ENCODE peak calls at places on chromosomes 12 and 14, in five cellular contexts. G is effector memory CD4-positive, alpha-beta T cell; C is transverse colon; L is Peyer's patch; F is neuronal stem cell. P is an unnamed sample.

GRCh38 chr12:22215467-22216253 is 118.8 kb downstream of the ST8SIA1 start:
- DNase-seq in C (no peak), L (no peak), G (no peak), F (no peak), P (no peak)

GRCh38 chr12:111269688-111270087 is 99.2 kb downstream of the PHETA1 start:
- DNase-seq in L (no peak), C (no peak), F (no peak), G (no peak), P (no peak)

GRCh38 chr14:103123634-103124500 is 606 bp downstream of the TNFAIP2 start:
- DNase-seq in C (no peak), F (no peak), L (no peak), G (no peak), P (peak)

GRCh38 chr14:39376671-39377403 is 55.4 kb downstream of the FBXO33 start:
- DNase-seq in L (no peak), C (no peak), F (no peak), G (no peak), P (no peak)

GRCh38 chr14:90870950-90871604 is 54.8 kb upstream of the TTC7B start:
- DNase-seq in G (no peak), F (no peak), L (no peak), C (no peak), P (no peak)

GRCh38 chr12:112599871-112600270 is 181.1 kb downstream of the PTPN11 start:
- DNase-seq in C (no peak), F (no peak), L (no peak), G (no peak), P (no peak)

GRCh38 chr12:4216542-4216927 is 57.0 kb upstream of the CCND2 start:
- DNase-seq in G (no peak), F (no peak), L (no peak), C (no peak), P (no peak)

GRCh38 chr12:57896139-57896436 is 45.3 kb upstream of the ATP23 start:
- DNase-seq in C (no peak), G (no peak), L (no peak), F (no peak), P (no peak)

GRCh38 chr12:104370989-104371870 is 67.7 kb downstream of the EID3 start:
- DNase-seq in F (no peak), C (no peak), L (no peak), G (no peak), P (no peak)

GRCh38 chr14:106491851-106492250 is 965.5 kb downstream of the TMEM121 start:
- DNase-seq in G (no peak), F (no peak), C (peak), L (peak), P (no peak)

GRCh38 chr12:116276433-116277216 is 868 bp downstream of the MED13L start:
- DNase-seq in C (peak), F (peak), L (peak), G (peak), P (peak)

GRCh38 chr12:55721601-55722213 is 1.5 kb downstream of the RDH5 start:
- DNase-seq in G (no peak), F (no peak), L (no peak), C (no peak), P (no peak)

GRCh38 chr12:27709932-27710591 is 570 bp upstream of the MRPS35 start:
- DNase-seq in G (no peak), F (no peak), C (peak), L (no peak), P (peak)

GRCh38 chr14:31843361-31844091 is 233.6 kb upstream of the ARHGAP5 start:
- DNase-seq in C (peak), F (no peak), G (no peak), L (no peak), P (no peak)

GRCh38 chr14:35963209-35963608 is 137.1 kb downstream of the BRMS1L start:
- DNase-seq in L (no peak), F (no peak), G (no peak), C (no peak), P (no peak)

GRCh38 chr12:65695077-65695865 is 129.0 kb upstream of the HMGA2 start:
- DNase-seq in L (peak), C (peak), F (no peak), G (no peak), P (peak)

GRCh38 chr12:107822356-107822755 is 47.9 kb downstream of the ASCL4 start:
- DNase-seq in G (no peak), C (no peak), L (no peak), F (no peak), P (no peak)

GRCh38 chr12:111580119-111580425 is 19.0 kb downstream of the ATXN2 start:
- DNase-seq in L (no peak), G (no peak), C (no peak), F (no peak), P (no peak)

GRCh38 chr12:56315626-56316473 is at the start of gene CNPY2:
- DNase-seq in F (peak), G (peak), C (peak), L (peak), P (peak)

GRCh38 chr12:6070472-6071257 is 53.8 kb downstream of the VWF start:
- DNase-seq in L (peak), F (no peak), C (no peak), G (no peak), P (no peak)

GRCh38 chr12:43887397-43887796 is 51.5 kb downstream of the TMEM117 start:
- DNase-seq in G (no peak), L (no peak), F (no peak), C (no peak), P (no peak)
- H3K27ac ChIP-seq in G (no peak), L (no peak), F (no peak), C (no peak), P (no peak)

GRCh38 chr14:81533536-81534343 is at the start of gene SEL1L:
- DNase-seq in L (peak), G (peak), F (peak), C (peak), P (peak)

GRCh38 chr14:81535399-81536124 is 1.9 kb upstream of the SEL1L start:
- DNase-seq in C (no peak), L (no peak), G (no peak), F (no peak), P (no peak)

GRCh38 chr14:81536125-81536771 is 2.6 kb upstream of the SEL1L start:
- DNase-seq in F (no peak), C (no peak), G (no peak), L (no peak), P (no peak)

GRCh38 chr14:81534510-81535074 is 939 bp upstream of the SEL1L start:
- DNase-seq in F (no peak), L (no peak), G (no peak), C (no peak), P (no peak)

DNA sequence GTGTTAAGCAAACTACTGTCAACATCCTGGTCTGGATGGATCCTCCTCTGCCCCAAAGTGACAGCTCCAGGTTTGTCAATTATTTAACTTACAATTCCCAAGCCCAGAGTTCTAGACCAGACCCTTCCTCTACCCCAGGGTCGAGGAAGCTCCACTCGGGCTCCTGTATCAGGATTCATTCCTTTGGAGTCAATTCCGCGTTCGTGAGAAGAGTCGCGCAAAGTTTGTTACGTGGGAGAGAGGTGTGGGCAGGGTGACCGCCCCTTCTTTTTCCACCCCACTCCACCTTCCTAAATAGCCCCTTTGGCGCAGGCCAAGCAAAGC is 479 bp downstream of the SEL1L start:
- DNase-seq in C (no peak), G (no peak), L (no peak), F (no peak), P (no peak)
- H3K27ac ChIP-seq in C (peak), G (peak), L (peak), F (no peak), P (no peak)

DNA sequence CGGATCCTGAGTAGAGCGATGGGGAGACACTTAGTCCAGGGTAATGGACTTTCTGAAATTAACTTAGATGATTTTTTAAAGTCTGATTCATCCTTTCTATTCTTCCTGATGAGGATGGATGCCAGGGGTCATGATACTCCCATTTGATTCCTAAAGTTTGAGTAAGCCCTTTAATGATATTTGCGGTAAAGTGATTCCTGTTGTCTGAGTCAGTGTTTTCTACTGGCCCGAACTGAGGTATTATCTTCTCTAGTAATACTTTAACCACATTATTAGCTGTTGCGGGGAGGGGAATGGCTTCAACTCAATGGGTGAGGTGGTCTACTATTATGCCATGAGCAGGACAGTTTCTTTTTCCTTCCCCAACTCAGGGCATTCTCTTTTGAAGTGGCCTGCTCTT is 111.6 kb downstream of the RIN3 start:
- DNase-seq in C (no peak), F (no peak), L (no peak), G (no peak), P (no peak)
- H3K27ac ChIP-seq in C (no peak), F (no peak), L (no peak), G (no peak), P (no peak)

GRCh38 chr12:12871587-12872138 is 19.7 kb upstream of the GPRC5A start:
- DNase-seq in F (no peak), C (no peak), G (no peak), L (no peak), P (no peak)

GRCh38 chr12:12872139-12872933 is 19.0 kb upstream of the GPRC5A start:
- DNase-seq in C (peak), F (no peak), L (no peak), G (no peak), P (no peak)

GRCh38 chr12:12872934-12873275 is 18.5 kb upstream of the GPRC5A start:
- DNase-seq in C (no peak), G (no peak), L (no peak), F (no peak), P (no peak)

GRCh38 chr12:12877145-12877544 is 14.2 kb upstream of the GPRC5A start:
- DNase-seq in F (no peak), C (no peak), L (no peak), G (no peak), P (no peak)

GRCh38 chr12:12874014-12874413 is 17.3 kb upstream of the GPRC5A start:
- DNase-seq in G (no peak), L (no peak), F (no peak), C (no peak), P (no peak)
- H3K27ac ChIP-seq in G (no peak), L (no peak), F (no peak), C (no peak), P (no peak)

DNA sequence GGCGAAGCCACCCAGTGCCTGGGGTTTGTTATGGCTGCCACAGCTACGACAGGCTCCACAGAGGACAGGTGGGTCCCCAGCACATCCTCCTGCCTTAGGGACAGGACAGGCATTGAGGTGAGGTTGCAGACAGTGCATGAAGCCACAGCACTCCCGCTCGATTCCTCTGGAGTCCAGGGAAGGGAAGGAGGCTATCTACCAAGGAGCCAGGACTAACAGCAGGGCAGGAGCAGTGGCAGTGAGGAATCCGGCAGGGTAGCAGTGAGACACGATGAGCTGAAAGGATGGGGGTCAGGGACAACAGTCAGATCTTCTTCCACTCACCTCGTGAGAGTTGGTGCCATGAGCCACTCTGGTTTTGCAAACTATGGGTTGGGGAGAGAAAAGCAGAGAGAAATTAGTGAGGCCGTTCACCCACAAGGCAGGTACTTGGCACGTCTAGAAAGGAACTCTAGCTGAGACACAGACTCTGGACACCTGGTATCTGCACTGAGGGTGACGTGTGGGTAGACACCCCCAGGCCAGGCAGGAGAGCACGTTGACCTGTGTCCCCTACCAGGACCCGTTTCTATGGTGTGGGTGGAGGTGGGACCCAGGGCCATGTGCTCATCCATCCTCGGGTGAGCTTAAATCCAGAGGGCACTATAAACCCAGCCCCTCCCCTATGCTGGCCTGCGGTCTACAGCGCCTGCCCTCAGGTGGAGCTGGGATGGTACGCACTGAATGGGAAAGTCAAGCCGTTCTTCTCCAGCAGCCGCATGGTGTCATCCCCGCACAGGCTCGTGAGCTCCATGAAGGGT is 39.3 kb downstream of the CHGA start:
- DNase-seq in G (no peak), F (no peak), L (no peak), C (no peak), P (no peak)
- H3K27ac ChIP-seq in G (no peak), F (no peak), L (no peak), C (no peak), P (no peak)

DNA sequence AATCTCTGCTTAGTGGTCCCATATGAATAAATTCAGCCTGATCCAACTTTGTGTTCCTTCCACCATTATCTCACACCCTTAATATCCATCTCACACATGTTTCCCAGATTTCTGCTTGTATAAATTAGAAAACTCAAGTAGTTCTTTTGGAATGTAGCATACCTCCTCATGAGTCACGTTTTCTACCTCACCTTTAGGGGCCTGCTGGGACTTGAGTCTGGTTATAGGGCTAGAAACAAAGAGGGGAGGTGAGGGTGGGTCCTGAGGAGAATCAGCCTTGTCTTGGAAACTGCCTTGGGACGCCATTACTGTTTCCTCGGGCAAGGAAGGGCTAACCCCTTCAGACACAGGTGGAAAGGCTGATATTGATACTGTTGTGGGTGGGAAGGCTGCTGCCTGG is 51.1 kb downstream of the EMP1 start:
- DNase-seq in G (no peak), L (no peak), C (no peak), F (no peak), P (no peak)
- H3K27ac ChIP-seq in G (no peak), L (no peak), C (no peak), F (no peak), P (no peak)

P was measured in thyroid gland.